ENCODE peak calls at places on chromosomes 11 and 22, in five cellular contexts. One of them, this sample, is unnamed.

GRCh38 chr22:47626428-47627390 is 864.3 kb downstream of the TBC1D22A start:
- DNase-seq in HCT116: peak; percentile 6
- DNase-seq in SK-N-SH: no peak
- DNase-seq in GM12878: no peak
- DNase-seq in H1: no peak
- DNase-seq in this sample: no peak

GRCh38 chr11:66293352-66293751 is 1.7 kb downstream of the TMEM151A start:
- DNase-seq in HCT116: no peak
- DNase-seq in SK-N-SH: no peak
- DNase-seq in GM12878: no peak
- DNase-seq in H1: no peak
- DNase-seq in this sample: no peak

GRCh38 chr11:92977401-92977800 is 8.0 kb downstream of the MTNR1B start:
- DNase-seq in HCT116: no peak
- DNase-seq in SK-N-SH: no peak
- DNase-seq in GM12878: no peak
- DNase-seq in H1: no peak
- DNase-seq in this sample: no peak

GRCh38 chr11:2088746-2089535 is 50.2 kb downstream of the IGF2 start:
- DNase-seq in HCT116: no peak
- DNase-seq in SK-N-SH: no peak
- DNase-seq in GM12878: no peak
- DNase-seq in H1: no peak
- DNase-seq in this sample: no peak

GRCh38 chr11:12532580-12532979 is 141.6 kb upstream of the TEAD1 start:
- DNase-seq in HCT116: no peak
- DNase-seq in SK-N-SH: no peak
- DNase-seq in GM12878: no peak
- DNase-seq in H1: no peak
- DNase-seq in this sample: no peak

GRCh38 chr11:27705873-27706820 is 5.9 kb upstream of the BDNF start:
- DNase-seq in HCT116: no peak
- DNase-seq in SK-N-SH: peak; percentile 71
- DNase-seq in GM12878: no peak
- DNase-seq in H1: no peak
- DNase-seq in this sample: no peak

GRCh38 chr11:14537134-14537599 is 17.0 kb upstream of the PSMA1 start:
- DNase-seq in HCT116: no peak
- DNase-seq in SK-N-SH: peak; percentile 68
- DNase-seq in GM12878: no peak
- DNase-seq in H1: no peak
- DNase-seq in this sample: peak; percentile 24

GRCh38 chr11:2824851-2825250 is 60.7 kb downstream of the CDKN1C start:
- DNase-seq in HCT116: no peak
- DNase-seq in SK-N-SH: no peak
- DNase-seq in GM12878: no peak
- DNase-seq in H1: no peak
- DNase-seq in this sample: no peak

GRCh38 chr11:17578296-17578695 is 31.2 kb downstream of the OTOG start:
- DNase-seq in HCT116: no peak
- DNase-seq in SK-N-SH: no peak
- DNase-seq in GM12878: no peak
- DNase-seq in H1: no peak
- DNase-seq in this sample: no peak

GRCh38 chr11:75474878-75475766 is 42.1 kb upstream of the KLHL35 start:
- DNase-seq in HCT116: no peak
- DNase-seq in SK-N-SH: peak; percentile 63
- DNase-seq in GM12878: no peak
- DNase-seq in H1: peak; percentile 38
- DNase-seq in this sample: no peak

GRCh38 chr22:44405661-44406060 is 92.4 kb downstream of the RTL6 start:
- DNase-seq in HCT116: no peak
- DNase-seq in SK-N-SH: no peak
- DNase-seq in GM12878: no peak
- DNase-seq in H1: no peak
- DNase-seq in this sample: no peak

GRCh38 chr11:101255036-101255435 is 125.4 kb upstream of the PGR start:
- DNase-seq in HCT116: no peak
- DNase-seq in SK-N-SH: no peak
- DNase-seq in GM12878: no peak
- DNase-seq in H1: no peak
- DNase-seq in this sample: no peak

GRCh38 chr22:22404598-22405284 is 103.8 kb downstream of the ZNF280B start:
- DNase-seq in HCT116: no peak
- DNase-seq in SK-N-SH: no peak
- DNase-seq in GM12878: no peak
- DNase-seq in H1: no peak
- DNase-seq in this sample: no peak

GRCh38 chr11:119472856-119473222 is 49.9 kb upstream of the THY1 start:
- DNase-seq in HCT116: no peak
- DNase-seq in SK-N-SH: no peak
- DNase-seq in GM12878: no peak
- DNase-seq in H1: no peak
- DNase-seq in this sample: no peak

GRCh38 chr22:44143117-44143495 is 37.6 kb upstream of the PARVG start:
- DNase-seq in HCT116: no peak
- DNase-seq in SK-N-SH: no peak
- DNase-seq in GM12878: no peak
- DNase-seq in H1: no peak
- DNase-seq in this sample: no peak

GRCh38 chr11:9137293-9138132 is 46.1 kb upstream of the SCUBE2 start:
- DNase-seq in HCT116: peak; percentile 36
- DNase-seq in SK-N-SH: peak; percentile 77
- DNase-seq in GM12878: peak; percentile 27
- DNase-seq in H1: peak; percentile 73
- DNase-seq in this sample: peak; percentile 61
- TF ChIP-seq SIN3A in HCT116: no peak
- TF ChIP-seq SIN3A in SK-N-SH: no peak
- TF ChIP-seq SIN3A in GM12878: no peak
- TF ChIP-seq SIN3A in H1: no peak
- TF ChIP-seq SIN3A in this sample: no peak

GRCh38 chr22:46105494-46106278 is 44.6 kb upstream of the PPARA start:
- DNase-seq in HCT116: no peak
- DNase-seq in SK-N-SH: no peak
- DNase-seq in GM12878: no peak
- DNase-seq in H1: no peak
- DNase-seq in this sample: no peak
- H3K27me3 ChIP-seq in HCT116: no peaks in the 10 kb centered on the region
- H3K27me3 ChIP-seq in SK-N-SH: no peaks in the 10 kb centered on the region
- H3K27me3 ChIP-seq in GM12878: no peaks in the 10 kb centered on the region
- H3K27me3 ChIP-seq in H1: no peaks in the 10 kb centered on the region
- H3K27me3 ChIP-seq in this sample: no peaks in the 10 kb centered on the region

GRCh38 chr22:28815729-28816128 is 15.4 kb upstream of the XBP1 start:
- DNase-seq in HCT116: no peak
- DNase-seq in SK-N-SH: no peak
- DNase-seq in GM12878: no peak
- DNase-seq in H1: no peak
- DNase-seq in this sample: no peak
- H3K4me1 ChIP-seq in HCT116: peaks cover 9% of the 10 kb centered on the region
- H3K4me1 ChIP-seq in SK-N-SH: no peaks in the 10 kb centered on the region
- H3K4me1 ChIP-seq in GM12878: peaks cover 51% of the 10 kb centered on the region
- H3K4me1 ChIP-seq in H1: no peaks in the 10 kb centered on the region
- H3K4me1 ChIP-seq in this sample: no peaks in the 10 kb centered on the region

GRCh38 chr11:31509017-31509411 is 408 bp downstream of the IMMP1L start:
- DNase-seq in HCT116: no peak
- DNase-seq in SK-N-SH: no peak
- DNase-seq in GM12878: no peak
- DNase-seq in H1: no peak
- DNase-seq in this sample: no peak
- TF ChIP-seq SIN3A in HCT116: no peak
- TF ChIP-seq SIN3A in SK-N-SH: no peak
- TF ChIP-seq SIN3A in GM12878: no peak
- TF ChIP-seq SIN3A in H1: no peak
- TF ChIP-seq SIN3A in this sample: no peak

GRCh38 chr11:129652828-129653227 is 162.8 kb upstream of the TMEM45B start:
- DNase-seq in HCT116: no peak
- DNase-seq in SK-N-SH: no peak
- DNase-seq in GM12878: no peak
- DNase-seq in H1: no peak
- DNase-seq in this sample: no peak

GRCh38 chr11:129657866-129658557 is 157.6 kb upstream of the TMEM45B start:
- DNase-seq in HCT116: no peak
- DNase-seq in SK-N-SH: no peak
- DNase-seq in GM12878: no peak
- DNase-seq in H1: no peak
- DNase-seq in this sample: no peak

GRCh38 chr11:129655247-129655832 is 160.3 kb upstream of the TMEM45B start:
- DNase-seq in HCT116: no peak
- DNase-seq in SK-N-SH: no peak
- DNase-seq in GM12878: no peak
- DNase-seq in H1: no peak
- DNase-seq in this sample: no peak

GRCh38 chr11:129658558-129658882 is 157.1 kb upstream of the TMEM45B start:
- DNase-seq in HCT116: no peak
- DNase-seq in SK-N-SH: no peak
- DNase-seq in GM12878: no peak
- DNase-seq in H1: peak; percentile 21
- DNase-seq in this sample: no peak
- H3K27me3 ChIP-seq in HCT116: no peaks in the 10 kb centered on the region
- H3K27me3 ChIP-seq in SK-N-SH: no peaks in the 10 kb centered on the region
- H3K27me3 ChIP-seq in GM12878: no peaks in the 10 kb centered on the region
- H3K27me3 ChIP-seq in H1: no peaks in the 10 kb centered on the region
- H3K27me3 ChIP-seq in this sample: no peaks in the 10 kb centered on the region

DNA sequence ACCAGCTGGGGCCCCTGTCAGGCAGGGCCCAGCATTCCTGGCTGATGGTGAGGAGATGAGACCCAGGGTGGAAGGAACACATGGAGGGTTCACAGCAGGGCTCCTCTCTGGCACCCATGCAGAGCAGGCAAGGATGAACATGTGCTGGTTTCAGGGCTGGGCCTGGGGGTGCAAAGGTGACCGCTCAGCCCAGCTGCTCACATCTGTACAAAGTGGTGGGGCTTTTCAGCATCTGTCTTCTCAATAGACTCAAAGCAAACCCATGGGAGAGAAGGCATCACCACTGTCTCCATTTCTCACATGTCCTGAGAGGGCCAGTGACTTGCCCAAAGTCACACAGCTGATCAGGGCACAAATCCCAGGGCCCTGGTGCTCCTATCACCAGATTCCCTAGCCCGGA is 27.3 kb upstream of the TCF20 start:
- DNase-seq in HCT116: no peak
- DNase-seq in SK-N-SH: no peak
- DNase-seq in GM12878: no peak
- DNase-seq in H1: no peak
- DNase-seq in this sample: no peak
- H3K4me1 ChIP-seq in HCT116: peaks cover 16% of the 10 kb centered on the region
- H3K4me1 ChIP-seq in SK-N-SH: no peaks in the 10 kb centered on the region
- H3K4me1 ChIP-seq in GM12878: peaks cover 22% of the 10 kb centered on the region
- H3K4me1 ChIP-seq in H1: peaks cover 30% of the 10 kb centered on the region
- H3K4me1 ChIP-seq in this sample: peaks cover 10% of the 10 kb centered on the region

DNA sequence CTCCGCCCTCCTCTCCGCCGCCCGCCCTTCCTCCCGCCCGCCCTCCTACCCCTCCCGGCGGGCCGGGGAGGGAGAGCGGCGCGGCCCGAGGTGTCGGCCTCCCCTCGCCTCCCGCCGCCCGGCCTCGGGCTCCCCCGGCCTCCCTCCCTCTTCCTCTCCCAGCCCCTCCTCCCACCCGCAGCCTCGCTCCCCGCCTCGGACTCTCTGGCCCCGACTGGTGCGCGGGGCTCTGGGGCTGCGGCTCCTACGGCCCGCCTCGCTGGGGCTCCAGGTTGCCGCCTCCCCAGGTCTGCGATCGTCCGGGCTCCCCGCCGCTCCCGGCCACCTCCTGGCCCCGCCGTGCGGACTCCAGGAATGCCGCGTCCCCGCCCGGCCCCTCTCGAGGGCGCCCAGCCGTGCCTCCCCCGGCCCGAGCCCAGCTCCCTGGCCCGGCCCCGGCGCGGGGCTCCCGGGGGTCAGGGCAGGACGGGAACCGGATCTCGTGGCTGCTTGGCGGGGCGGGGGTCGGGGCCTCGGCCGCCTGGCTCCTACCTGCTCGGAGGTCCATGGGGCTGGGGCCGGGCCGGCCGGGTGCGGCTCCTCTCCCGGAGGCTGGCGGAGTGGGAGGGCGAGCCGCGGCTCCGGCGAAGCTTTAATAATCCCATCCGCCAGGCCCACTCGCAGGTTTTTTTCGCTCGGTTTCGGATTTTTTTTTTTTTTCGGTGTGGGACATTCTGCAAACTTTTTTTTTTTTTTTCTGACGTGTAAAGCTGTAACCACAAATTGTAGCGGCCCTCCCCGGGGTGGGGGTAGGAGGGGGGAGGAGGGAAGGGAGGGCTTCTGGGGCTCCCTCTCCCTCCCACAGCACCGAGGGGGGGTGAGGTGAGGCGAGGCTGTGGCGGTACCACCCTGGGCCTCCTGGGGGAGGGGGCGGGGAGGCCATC is at the start of gene CLCF1:
- DNase-seq in HCT116: no peak
- DNase-seq in SK-N-SH: peak; percentile 90
- DNase-seq in GM12878: no peak
- DNase-seq in H1: no peak
- DNase-seq in this sample: no peak
- TF ChIP-seq SIN3A in HCT116: no peak
- TF ChIP-seq SIN3A in SK-N-SH: no peak
- TF ChIP-seq SIN3A in GM12878: no peak
- TF ChIP-seq SIN3A in H1: no peak
- TF ChIP-seq SIN3A in this sample: no peak

DNA sequence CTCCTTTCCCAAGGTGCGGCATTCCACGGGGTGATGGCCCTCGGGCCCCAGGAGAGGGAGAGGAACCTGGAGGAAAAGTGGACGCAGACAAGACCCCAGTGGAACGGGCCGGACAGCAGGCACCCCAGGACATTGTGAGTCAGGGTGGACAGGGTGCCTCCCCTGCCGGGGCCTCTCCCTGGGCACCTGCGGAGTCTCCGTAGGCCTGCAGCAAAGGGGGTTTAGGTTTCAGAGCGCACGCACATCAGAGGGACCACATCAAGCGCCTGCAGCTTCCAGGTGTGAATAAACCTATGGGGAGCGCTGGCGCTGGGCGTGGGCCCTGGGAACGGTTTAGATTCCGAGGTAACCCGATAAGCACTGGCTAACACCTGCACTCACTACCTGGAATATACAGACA is 22.7 kb upstream of the FGF19 start:
- DNase-seq in HCT116: no peak
- DNase-seq in SK-N-SH: no peak
- DNase-seq in GM12878: no peak
- DNase-seq in H1: no peak
- DNase-seq in this sample: no peak
- H3K27me3 ChIP-seq in HCT116: no peaks in the 10 kb centered on the region
- H3K27me3 ChIP-seq in SK-N-SH: peaks cover 34% of the 10 kb centered on the region
- H3K27me3 ChIP-seq in GM12878: peaks cover 4% of the 10 kb centered on the region
- H3K27me3 ChIP-seq in H1: no peaks in the 10 kb centered on the region
- H3K27me3 ChIP-seq in this sample: no peaks in the 10 kb centered on the region

GRCh38 chr11:21687645-21688044 is 505.2 kb upstream of the ANO5 start:
- DNase-seq in HCT116: no peak
- DNase-seq in SK-N-SH: no peak
- DNase-seq in GM12878: no peak
- DNase-seq in H1: no peak
- DNase-seq in this sample: no peak
- H3K4me1 ChIP-seq in HCT116: no peaks in the 10 kb centered on the region
- H3K4me1 ChIP-seq in SK-N-SH: no peaks in the 10 kb centered on the region
- H3K4me1 ChIP-seq in GM12878: no peaks in the 10 kb centered on the region
- H3K4me1 ChIP-seq in H1: no peaks in the 10 kb centered on the region
- H3K4me1 ChIP-seq in this sample: no peaks in the 10 kb centered on the region

DNA sequence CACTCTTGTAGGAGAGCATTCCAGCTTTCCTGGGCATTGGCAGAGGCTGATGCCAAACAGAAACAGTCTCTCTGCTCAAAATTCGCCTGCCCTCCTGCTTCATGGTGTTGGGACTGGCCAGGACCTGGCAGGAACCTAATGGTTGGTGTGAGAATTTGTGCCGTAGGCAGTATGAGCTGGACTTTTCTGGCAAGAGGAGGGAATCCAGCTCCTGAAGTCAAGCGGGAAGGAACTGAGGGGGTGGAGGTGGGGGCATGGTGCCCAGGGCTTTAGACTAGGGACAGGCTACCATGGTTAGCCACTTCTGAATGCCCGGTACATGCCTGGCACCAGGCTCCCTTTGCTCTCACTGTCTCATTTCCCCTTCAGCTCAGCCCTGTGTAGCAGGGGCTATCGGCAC is 6.9 kb upstream of the TOMM22 start:
- DNase-seq in HCT116: no peak
- DNase-seq in SK-N-SH: no peak
- DNase-seq in GM12878: no peak
- DNase-seq in H1: no peak
- DNase-seq in this sample: no peak
- TF ChIP-seq SIN3A in HCT116: no peak
- TF ChIP-seq SIN3A in SK-N-SH: no peak
- TF ChIP-seq SIN3A in GM12878: no peak
- TF ChIP-seq SIN3A in H1: no peak
- TF ChIP-seq SIN3A in this sample: no peak

This sample was measured in Panc1.